ENCODE peak calls at places on chromosomes 1 and 21, in eight cellular contexts. K, S, I, F, U, J, D and M are unnamed samples. For H3K36me3, the result is how much of the 10 kb centered on the place peaks cover.

GRCh38 chr1:110626890-110627289 is 20.7 kb upstream of the KCNA2 start:
- DNase-seq in K (no peak), S (no peak), I (no peak), F (no peak), U (no peak), J (no peak), D (no peak), M (no peak)

GRCh38 chr1:66270122-66270812 is 263.7 kb upstream of the SGIP1 start:
- DNase-seq in K (peak), S (no peak), I (no peak), F (no peak), U (peak), J (no peak), D (no peak), M (no peak)

GRCh38 chr1:43564617-43565348 is 34.1 kb downstream of the PTPRF start:
- DNase-seq in K (no peak), S (no peak), I (no peak), F (no peak), U (no peak), J (no peak), D (no peak), M (no peak)

GRCh38 chr1:145988773-145989172 is 7.6 kb downstream of the TXNIP start:
- DNase-seq in K (no peak), S (no peak), I (no peak), F (no peak), U (no peak), J (no peak), D (no peak), M (peak)

GRCh38 chr1:156616463-156616862 is 2.8 kb upstream of the HAPLN2 start:
- DNase-seq in K (no peak), S (no peak), I (no peak), F (no peak), U (no peak), J (no peak), D (no peak), M (no peak)

GRCh38 chr1:192518700-192519099 is 56.9 kb upstream of the RGS1 start:
- DNase-seq in K (no peak), S (no peak), I (no peak), F (no peak), U (no peak), J (no peak), D (no peak), M (no peak)

GRCh38 chr1:208206092-208206698 is 38.0 kb downstream of the PLXNA2 start:
- DNase-seq in K (no peak), S (no peak), I (no peak), F (no peak), U (no peak), J (no peak), D (no peak), M (no peak)

GRCh38 chr1:77514871-77515776 is 167.3 kb downstream of the ZZZ3 start:
- DNase-seq in K (no peak), S (peak), I (no peak), F (no peak), U (no peak), J (no peak), D (no peak), M (no peak)

GRCh38 chr1:230611128-230611914 is 31.0 kb upstream of the COG2 start:
- DNase-seq in K (no peak), S (no peak), I (no peak), F (no peak), U (no peak), J (no peak), D (no peak), M (no peak)

GRCh38 chr1:203930343-203930742 is 68.9 kb downstream of the SNRPE start:
- DNase-seq in K (no peak), S (no peak), I (no peak), F (no peak), U (no peak), J (no peak), D (no peak), M (no peak)

GRCh38 chr21:26717146-26717739 is 128.0 kb downstream of the ADAMTS1 start:
- DNase-seq in K (no peak), S (no peak), I (no peak), F (no peak), U (no peak), J (peak), D (peak), M (no peak)

GRCh38 chr1:7389786-7390603 is 381.1 kb upstream of the VAMP3 start:
- DNase-seq in K (no peak), S (no peak), I (no peak), F (no peak), U (peak), J (no peak), D (no peak), M (no peak)

GRCh38 chr1:240312872-240313271 is 221.2 kb downstream of the FMN2 start:
- DNase-seq in K (no peak), S (no peak), I (no peak), F (no peak), U (no peak), J (no peak), D (no peak), M (no peak)

GRCh38 chr1:218377143-218377660 is 32.1 kb downstream of the TGFB2 start:
- DNase-seq in K (no peak), S (no peak), I (no peak), F (no peak), U (no peak), J (peak), D (peak), M (no peak)

GRCh38 chr1:181255270-181255929 is 166.9 kb downstream of the IER5 start:
- DNase-seq in K (no peak), S (no peak), I (no peak), F (no peak), U (no peak), J (no peak), D (no peak), M (peak)

GRCh38 chr21:35120631-35121180 is 71.6 kb upstream of the RUNX1 start:
- DNase-seq in K (no peak), S (no peak), I (no peak), F (no peak), U (no peak), J (peak), D (no peak), M (no peak)

GRCh38 chr1:71071720-71072119 is 9.1 kb downstream of the ZRANB2 start:
- DNase-seq in K (no peak), S (no peak), I (no peak), F (no peak), U (no peak), J (no peak), D (no peak), M (no peak)

GRCh38 chr1:71068325-71069240 is 12.3 kb downstream of the ZRANB2 start:
- DNase-seq in K (no peak), S (no peak), I (no peak), F (no peak), U (no peak), J (peak), D (no peak), M (no peak)

GRCh38 chr1:71074681-71075080 is 6.2 kb downstream of the ZRANB2 start:
- DNase-seq in K (no peak), S (no peak), I (no peak), F (no peak), U (no peak), J (no peak), D (no peak), M (no peak)

GRCh38 chr1:71072273-71072672 is 8.6 kb downstream of the ZRANB2 start:
- DNase-seq in K (no peak), S (no peak), I (no peak), F (no peak), U (no peak), J (no peak), D (no peak), M (no peak)
- H3K36me3 ChIP-seq in K (under half), S (half or more), I (half or more), F (under half), U (under half), J (under half), D (half or more), M (half or more)

DNA sequence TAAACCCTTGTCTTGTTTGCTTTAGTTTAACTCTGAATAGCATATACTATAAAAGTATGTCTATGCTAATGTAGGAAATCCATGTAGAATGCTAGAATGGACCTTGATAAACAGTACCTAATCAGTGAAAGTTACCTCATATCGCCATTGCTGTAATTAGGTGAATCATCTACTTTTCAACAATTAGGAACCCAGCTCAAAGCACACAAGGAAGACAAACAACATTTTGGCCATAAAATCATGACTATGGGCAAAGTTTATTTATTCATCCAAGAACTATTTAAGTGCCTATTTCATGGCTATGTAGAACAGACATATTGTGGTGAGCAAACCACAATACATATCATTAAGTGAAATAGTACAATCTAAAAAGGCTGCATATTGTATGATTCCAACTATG is 1043.2 kb downstream of the BRINP3 start:
- DNase-seq in K (no peak), S (no peak), I (no peak), F (no peak), U (no peak), J (no peak), D (no peak), M (no peak)
- H3K36me3 ChIP-seq in K (under half), S (under half), I (under half), F (under half), U (under half), J (under half), D (under half), M (under half)

DNA sequence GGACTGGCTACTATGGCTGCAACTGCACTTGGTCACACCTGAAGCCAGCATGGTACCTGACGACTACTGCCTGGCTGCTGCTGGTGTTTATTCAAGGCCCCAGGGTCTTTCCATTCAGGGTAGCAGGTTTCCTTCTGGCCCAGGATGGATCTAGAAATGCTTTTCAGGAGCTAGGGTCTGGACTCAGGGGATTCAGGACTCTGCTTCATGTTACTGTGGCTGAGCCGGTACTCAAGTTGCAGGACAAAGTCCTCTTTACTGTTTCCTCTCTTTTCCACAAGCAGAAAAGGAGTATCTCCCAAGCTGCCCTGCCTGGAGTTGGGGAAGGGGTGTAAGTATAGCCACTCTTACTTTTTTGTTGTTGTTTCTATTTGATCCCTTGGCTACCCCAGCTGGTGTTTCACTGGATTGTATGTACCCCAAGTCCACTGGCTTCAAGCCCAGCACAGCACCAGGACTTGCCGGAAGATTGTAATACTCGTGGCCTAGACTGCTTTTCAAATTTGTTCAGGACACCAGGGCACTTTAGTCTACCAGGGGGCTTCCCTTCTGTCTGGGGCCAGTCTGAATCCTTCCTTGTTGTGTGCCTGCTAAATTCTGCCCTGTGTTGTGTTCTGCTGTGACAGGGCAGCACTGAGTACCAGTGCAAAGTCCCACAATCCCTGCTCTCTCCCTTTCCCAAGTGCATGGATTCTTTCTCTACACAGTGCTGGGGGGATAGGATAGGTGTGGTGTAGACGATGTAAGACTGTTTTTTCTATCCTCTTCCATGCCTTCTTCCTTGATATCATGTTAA is 248.5 kb downstream of the GPR52 start:
- DNase-seq in K (no peak), S (no peak), I (no peak), F (no peak), U (no peak), J (no peak), D (no peak), M (no peak)
- H3K36me3 ChIP-seq in K (under half), S (under half), I (under half), F (under half), U (under half), J (under half), D (under half), M (under half)

GRCh38 chr1:52814465-52814864 is 28.1 kb upstream of the ZYG11A start:
- DNase-seq in K (no peak), S (no peak), I (no peak), F (no peak), U (no peak), J (no peak), D (no peak), M (no peak)
- H3K36me3 ChIP-seq in K (under half), S (under half), I (half or more), F (under half), U (under half), J (under half), D (under half), M (half or more)

GRCh38 chr1:23696335-23696989 is 4.9 kb downstream of the RPL11 start:
- DNase-seq in K (no peak), S (no peak), I (no peak), F (no peak), U (no peak), J (no peak), D (no peak), M (no peak)

GRCh38 chr1:23701310-23701709 is 9.7 kb downstream of the RPL11 start:
- DNase-seq in K (no peak), S (no peak), I (no peak), F (no peak), U (no peak), J (no peak), D (no peak), M (no peak)

GRCh38 chr1:23701996-23702395 is 10.4 kb downstream of the RPL11 start:
- DNase-seq in K (no peak), S (no peak), I (no peak), F (no peak), U (no peak), J (no peak), D (no peak), M (no peak)

GRCh38 chr1:23698466-23698865 is 6.9 kb downstream of the RPL11 start:
- DNase-seq in K (no peak), S (no peak), I (no peak), F (no peak), U (no peak), J (no peak), D (no peak), M (no peak)

GRCh38 chr1:23699280-23700179 is 7.9 kb downstream of the RPL11 start:
- DNase-seq in K (no peak), S (no peak), I (no peak), F (no peak), U (no peak), J (no peak), D (no peak), M (no peak)
- H3K36me3 ChIP-seq in K (under half), S (half or more), I (half or more), F (under half), U (under half), J (under half), D (half or more), M (half or more)

GRCh38 chr1:201498621-201499020 is 8.3 kb downstream of the CSRP1 start:
- DNase-seq in K (no peak), S (no peak), I (no peak), F (no peak), U (no peak), J (no peak), D (no peak), M (no peak)
- H3K36me3 ChIP-seq in K (under half), S (under half), I (under half), F (under half), U (under half), J (under half), D (under half), M (under half)

GRCh38 chr21:37145635-37146111 is 72.6 kb downstream of the TTC3 start:
- DNase-seq in K (no peak), S (no peak), I (no peak), F (no peak), U (no peak), J (no peak), D (no peak), M (no peak)

GRCh38 chr21:37136261-37136660 is 63.2 kb downstream of the TTC3 start:
- DNase-seq in K (no peak), S (no peak), I (no peak), F (no peak), U (no peak), J (peak), D (no peak), M (no peak)

GRCh38 chr21:37139154-37139553 is 66.1 kb downstream of the TTC3 start:
- DNase-seq in K (no peak), S (no peak), I (no peak), F (no peak), U (no peak), J (no peak), D (no peak), M (no peak)

DNA sequence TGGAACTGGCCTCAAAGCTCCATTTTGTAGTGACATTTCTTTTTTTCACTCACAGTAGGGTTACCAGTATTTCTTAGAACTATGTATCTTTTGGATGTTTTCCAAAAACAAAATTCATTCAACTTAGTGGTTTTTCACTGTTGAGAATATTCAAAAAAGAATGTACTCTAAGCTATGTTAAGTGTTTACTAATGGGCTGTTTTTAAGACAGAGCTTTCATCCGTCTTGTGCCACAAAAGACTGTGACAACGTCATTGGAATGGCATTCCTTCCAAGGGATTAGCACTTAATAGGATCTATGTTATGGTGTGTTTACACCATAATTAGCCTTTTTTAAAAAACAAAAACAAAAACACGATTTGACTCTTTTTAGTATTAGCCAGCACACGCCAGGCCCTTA is 66.8 kb downstream of the TTC3 start:
- DNase-seq in K (no peak), S (no peak), I (no peak), F (no peak), U (no peak), J (no peak), D (no peak), M (no peak)
- H3K36me3 ChIP-seq in K (under half), S (under half), I (half or more), F (under half), U (under half), J (under half), D (under half), M (under half)